ENCODE peak calls at places on chromosomes 7 and 10, in seven cellular contexts. E is kidney, J is colonic mucosa, B is fibroblast of lung, S is astrocyte, W is IMR-90, O is HepG2. K is an unnamed sample.

GRCh38 chr10:75967491-75967890 is 536.1 kb downstream of the LRMDA start:
- DNase-seq in E (no peak), J (no peak), B (no peak), S (peak; percentile 69), W (no peak), O (no peak), K (peak; percentile 84)

GRCh38 chr10:89837173-89838001 is 136.0 kb downstream of the KIF20B start:
- DNase-seq in E (peak; percentile 75), J (peak; percentile 50), B (peak; percentile 46), S (peak; percentile 18), W (peak; percentile 8), O (no peak), K (no peak)

GRCh38 chr7:132130497-132130896 is 445.8 kb downstream of the PLXNA4 start:
- DNase-seq in E (no peak), J (no peak), B (no peak), S (peak; percentile 53), W (no peak), O (no peak), K (no peak)

GRCh38 chr7:100553032-100553431 is 14.0 kb downstream of the AGFG2 start:
- DNase-seq in E (no peak), J (no peak), B (no peak), S (no peak), W (no peak), O (no peak), K (no peak)

GRCh38 chr10:7788640-7789335 is 811 bp downstream of the ATP5F1C start:
- DNase-seq in E (no peak), J (peak; percentile 49), B (peak; percentile 24), S (no peak), W (peak; percentile 26), O (peak; percentile 28), K (peak; percentile 80)

GRCh38 chr10:69577268-69578232 is 4.3 kb upstream of the NEUROG3 start:
- DNase-seq in E (no peak), J (no peak), B (no peak), S (no peak), W (no peak), O (no peak), K (peak; percentile 60)

GRCh38 chr10:34575882-34576281 is 239.2 kb downstream of the PARD3 start:
- DNase-seq in E (no peak), J (no peak), B (no peak), S (peak; percentile 49), W (peak; percentile 82), O (no peak), K (no peak)

GRCh38 chr7:1452205-1452604 is 7.1 kb downstream of the MICALL2 start:
- DNase-seq in E (no peak), J (no peak), B (no peak), S (no peak), W (no peak), O (no peak), K (no peak)

GRCh38 chr10:29845166-29845565 is 210.4 kb upstream of the SVIL start:
- DNase-seq in E (no peak), J (no peak), B (no peak), S (no peak), W (no peak), O (no peak), K (no peak)

GRCh38 chr10:119198438-119198837 is 8.9 kb upstream of the GRK5 start:
- DNase-seq in E (no peak), J (no peak), B (no peak), S (no peak), W (no peak), O (no peak), K (peak; percentile 73)

GRCh38 chr10:30750971-30751677 is 121.6 kb upstream of the LYZL2 start:
- DNase-seq in E (no peak), J (no peak), B (no peak), S (no peak), W (no peak), O (no peak), K (no peak)

GRCh38 chr10:488933-489215 is 200.6 kb downstream of the DIP2C start:
- DNase-seq in E (peak; percentile 26), J (no peak), B (no peak), S (no peak), W (no peak), O (no peak), K (no peak)

GRCh38 chr7:112945046-112945445 is 141.6 kb downstream of the GPR85 start:
- DNase-seq in E (no peak), J (no peak), B (no peak), S (no peak), W (peak; percentile 9), O (no peak), K (no peak)

GRCh38 chr7:116633131-116633988 is 38.6 kb upstream of the MET start:
- DNase-seq in E (no peak), J (no peak), B (peak; percentile 21), S (peak; percentile 56), W (no peak), O (no peak), K (no peak)

GRCh38 chr7:97835296-97836138 is 36.7 kb downstream of the ASNS start:
- DNase-seq in E (no peak), J (peak; percentile 70), B (peak; percentile 73), S (peak; percentile 18), W (peak; percentile 63), O (peak; percentile 53), K (peak; percentile 85)

GRCh38 chr10:12412671-12413368 is 63.5 kb downstream of the CAMK1D start:
- DNase-seq in E (no peak), J (no peak), B (no peak), S (no peak), W (no peak), O (no peak), K (no peak)

GRCh38 chr7:128909605-128910568 is 622 bp downstream of the KCP start:
- DNase-seq in E (peak; percentile 85), J (no peak), B (peak; percentile 66), S (peak; percentile 25), W (peak; percentile 23), O (no peak), K (peak; percentile 92)

GRCh38 chr10:129942019-129942277 is 22.1 kb downstream of the EBF3 start:
- DNase-seq in E (no peak), J (no peak), B (no peak), S (no peak), W (no peak), O (no peak), K (no peak)

GRCh38 chr7:75872073-75872782 is 6.6 kb upstream of the RHBDD2 start:
- DNase-seq in E (peak; percentile 85), J (no peak), B (no peak), S (no peak), W (peak; percentile 25), O (no peak), K (no peak)

GRCh38 chr7:156950381-156950858 is 908 bp downstream of the NOM1 start:
- DNase-seq in E (no peak), J (no peak), B (no peak), S (peak; percentile 13), W (peak; percentile 3), O (no peak), K (no peak)

GRCh38 chr10:43689007-43689491 is 40.4 kb upstream of the ZNF32 start:
- DNase-seq in E (no peak), J (no peak), B (no peak), S (no peak), W (no peak), O (no peak), K (no peak)

GRCh38 chr7:106839511-106839910 is 25.6 kb upstream of the PIK3CG start:
- DNase-seq in E (no peak), J (no peak), B (no peak), S (no peak), W (no peak), O (no peak), K (no peak)

GRCh38 chr7:131424219-131424822 is 96.6 kb downstream of the MKLN1 start:
- DNase-seq in E (no peak), J (no peak), B (peak; percentile 73), S (peak; percentile 27), W (peak; percentile 58), O (peak; percentile 9), K (no peak)

GRCh38 chr10:100470367-100470766 is 7.6 kb downstream of the WNT8B start:
- DNase-seq in E (no peak), J (no peak), B (no peak), S (no peak), W (peak; percentile 11), O (no peak), K (no peak)

GRCh38 chr10:30728127-30728526 is 98.6 kb upstream of the LYZL2 start:
- DNase-seq in E (no peak), J (no peak), B (no peak), S (no peak), W (no peak), O (no peak), K (no peak)

GRCh38 chr10:70480254-70480861 is 1.8 kb downstream of the PALD1 start:
- DNase-seq in E (no peak), J (no peak), B (no peak), S (no peak), W (no peak), O (no peak), K (no peak)

GRCh38 chr7:73706122-73707044 is 13.1 kb downstream of the STX1A start:
- DNase-seq in E (no peak), J (no peak), B (no peak), S (peak; percentile 61), W (peak; percentile 52), O (no peak), K (no peak)

DNA sequence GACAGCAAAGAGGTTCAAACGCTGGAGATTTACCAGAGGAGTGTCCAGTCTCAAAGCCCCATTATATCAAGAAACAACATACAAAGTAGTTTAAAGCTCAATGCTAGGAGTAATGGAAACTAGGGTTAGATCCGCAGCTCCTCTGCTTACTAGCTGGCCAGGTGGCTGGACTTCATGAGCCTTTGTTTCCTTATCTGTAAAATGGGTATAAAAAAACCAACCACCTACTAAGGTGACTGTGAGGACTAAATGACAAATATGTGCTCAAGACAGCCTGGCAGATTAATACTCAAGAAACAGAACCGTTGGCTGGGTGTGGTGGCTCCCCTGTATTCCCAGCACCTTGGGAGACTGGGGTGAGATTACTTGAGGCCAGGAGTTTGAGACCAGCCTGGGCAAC is 5.8 kb upstream of the RBM20 start:
- DNase-seq in E (no peak), J (no peak), B (no peak), S (no peak), W (no peak), O (no peak), K (no peak)
- H3K27ac ChIP-seq in E (no peak overlapping the region), J (no peak overlapping the region), B (no peak overlapping the region), S (no peak overlapping the region), W (no peak overlapping the region), O (no peak overlapping the region), K (no peak overlapping the region)

DNA sequence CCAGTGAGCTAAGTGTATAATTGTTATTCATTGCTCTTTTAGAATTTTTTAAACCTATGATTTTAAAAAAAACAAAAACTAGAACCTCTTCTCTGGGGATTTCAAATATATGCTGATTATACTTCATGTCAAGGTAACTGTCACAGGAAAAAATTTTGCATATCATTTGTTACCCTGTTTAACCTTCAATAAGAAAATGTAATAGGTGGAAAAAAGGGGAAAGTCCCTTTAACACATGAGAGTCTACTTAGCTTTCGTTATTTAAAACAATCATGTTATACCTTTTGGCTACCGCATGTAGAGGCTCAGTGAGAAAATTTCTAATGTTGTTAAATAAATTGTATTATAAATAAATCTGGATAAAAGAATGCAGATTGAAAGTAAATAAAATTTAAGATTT is 190.1 kb upstream of the AKR1E2 start:
- DNase-seq in E (no peak), J (no peak), B (no peak), S (no peak), W (no peak), O (no peak), K (no peak)
- H3K9ac ChIP-seq in E (no peak overlapping the region), J (no peak overlapping the region), B (no peak overlapping the region), S (no peak overlapping the region), W (no peak overlapping the region), O (no peak overlapping the region), K (no peak overlapping the region)

GRCh38 chr7:88169717-88170320 is 50.0 kb downstream of the SRI start:
- DNase-seq in E (no peak), J (no peak), B (peak; percentile 24), S (peak; percentile 0), W (peak; percentile 5), O (peak; percentile 10), K (no peak)
- TF ChIP-seq CTCF in E (peak; percentile 49), J (no peak), B (peak; percentile 37), S (peak; percentile 56), W (peak; percentile 52), O (peak; percentile 66), K (peak; percentile 76)

GRCh38 chr7:36747251-36747968 is 23.1 kb upstream of the AOAH start:
- DNase-seq in E (no peak), J (no peak), B (peak; percentile 59), S (peak; percentile 83), W (peak; percentile 4), O (no peak), K (no peak)
- H3K27ac ChIP-seq in E (peak overlapping the region; percentile 82), J (no peak overlapping the region), B (no peak overlapping the region), S (peak overlapping the region; percentile 72), W (no peak overlapping the region), O (no peak overlapping the region), K (no peak overlapping the region)